ENCODE peak calls at places on chromosomes 2 and 18, in seven cellular contexts. One of them, this sample, is unnamed.

GRCh38 chr2:17962874-17963273 is 84.4 kb downstream of the KCNS3 start:
- DNase-seq in ELR: no peak
- DNase-seq in GM04504: no peak
- DNase-seq in uterus: no peak
- DNase-seq in stimulated activated CD8-positive, alpha-beta memory T cell treated with anti-CD3 and anti-CD28 coated beads, Interleukin-4, amount 100 ng/mL, for 4 hours: no peak
- DNase-seq in NB4: no peak
- DNase-seq in activated T-cell treated with anti-CD3 and anti-CD28 coated beads for 1 hour: no peak
- DNase-seq in this sample: no peak

GRCh38 chr2:73053316-73054114 is 18.0 kb downstream of the SFXN5 start:
- DNase-seq in NB4: no peak
- DNase-seq in ELR: no peak
- DNase-seq in stimulated activated CD8-positive, alpha-beta memory T cell treated with anti-CD3 and anti-CD28 coated beads, Interleukin-4, amount 100 ng/mL, for 4 hours: no peak
- DNase-seq in activated T-cell treated with anti-CD3 and anti-CD28 coated beads for 1 hour: no peak
- DNase-seq in GM04504: peak
- DNase-seq in uterus: peak
- DNase-seq in this sample: no peak

GRCh38 chr2:46302005-46302696 is 4.9 kb downstream of the EPAS1 start:
- DNase-seq in GM04504: no peak
- DNase-seq in activated T-cell treated with anti-CD3 and anti-CD28 coated beads for 1 hour: no peak
- DNase-seq in uterus: no peak
- DNase-seq in ELR: no peak
- DNase-seq in stimulated activated CD8-positive, alpha-beta memory T cell treated with anti-CD3 and anti-CD28 coated beads, Interleukin-4, amount 100 ng/mL, for 4 hours: no peak
- DNase-seq in NB4: no peak
- DNase-seq in this sample: no peak

GRCh38 chr2:29522951-29523669 is 398.3 kb downstream of the ALK start:
- DNase-seq in ELR: peak
- DNase-seq in GM04504: no peak
- DNase-seq in NB4: no peak
- DNase-seq in activated T-cell treated with anti-CD3 and anti-CD28 coated beads for 1 hour: no peak
- DNase-seq in uterus: no peak
- DNase-seq in stimulated activated CD8-positive, alpha-beta memory T cell treated with anti-CD3 and anti-CD28 coated beads, Interleukin-4, amount 100 ng/mL, for 4 hours: no peak
- DNase-seq in this sample: no peak

GRCh38 chr18:39037925-39038324 is 1472.3 kb upstream of the CELF4 start:
- DNase-seq in activated T-cell treated with anti-CD3 and anti-CD28 coated beads for 1 hour: no peak
- DNase-seq in NB4: no peak
- DNase-seq in uterus: no peak
- DNase-seq in ELR: no peak
- DNase-seq in GM04504: no peak
- DNase-seq in stimulated activated CD8-positive, alpha-beta memory T cell treated with anti-CD3 and anti-CD28 coated beads, Interleukin-4, amount 100 ng/mL, for 4 hours: no peak
- DNase-seq in this sample: no peak

GRCh38 chr2:85913854-85914524 is 25.2 kb upstream of the ST3GAL5 start:
- DNase-seq in GM04504: no peak
- DNase-seq in uterus: no peak
- DNase-seq in ELR: peak
- DNase-seq in activated T-cell treated with anti-CD3 and anti-CD28 coated beads for 1 hour: no peak
- DNase-seq in stimulated activated CD8-positive, alpha-beta memory T cell treated with anti-CD3 and anti-CD28 coated beads, Interleukin-4, amount 100 ng/mL, for 4 hours: no peak
- DNase-seq in NB4: peak
- DNase-seq in this sample: no peak

GRCh38 chr2:173874899-173875247 is 90.3 kb downstream of the SP3 start:
- DNase-seq in activated T-cell treated with anti-CD3 and anti-CD28 coated beads for 1 hour: no peak
- DNase-seq in stimulated activated CD8-positive, alpha-beta memory T cell treated with anti-CD3 and anti-CD28 coated beads, Interleukin-4, amount 100 ng/mL, for 4 hours: no peak
- DNase-seq in GM04504: no peak
- DNase-seq in uterus: no peak
- DNase-seq in NB4: no peak
- DNase-seq in ELR: no peak
- DNase-seq in this sample: no peak

GRCh38 chr18:55999641-56000040 is 411.6 kb upstream of the TCF4 start:
- DNase-seq in NB4: no peak
- DNase-seq in uterus: no peak
- DNase-seq in stimulated activated CD8-positive, alpha-beta memory T cell treated with anti-CD3 and anti-CD28 coated beads, Interleukin-4, amount 100 ng/mL, for 4 hours: no peak
- DNase-seq in GM04504: no peak
- DNase-seq in ELR: no peak
- DNase-seq in activated T-cell treated with anti-CD3 and anti-CD28 coated beads for 1 hour: no peak
- DNase-seq in this sample: no peak

This sample was measured in AG09319.